ENCODE peak calls at places on chromosomes 3 and 15, in seven cellular contexts. H, P, U, C, D, Q and Z are unnamed samples.

GRCh38 chr15:47184405-47185221 is 532.7 kb upstream of the SEMA6D start:
- DNase-seq in D (peak), P (peak), U (no peak), Q (peak), H (peak), C (peak), Z (no peak)

GRCh38 chr15:90382305-90382704 is 5.7 kb upstream of the IQGAP1 start:
- DNase-seq in C (no peak), U (no peak), D (no peak), Q (no peak), H (no peak), P (no peak), Z (no peak)

GRCh38 chr3:20125912-20126311 is 60.1 kb downstream of the SGO1 start:
- DNase-seq in U (peak), P (no peak), D (no peak), C (no peak), Q (peak), H (no peak), Z (peak)

GRCh38 chr3:104275199-104275598 is 1091.5 kb upstream of the ALCAM start:
- DNase-seq in P (no peak), Q (no peak), H (no peak), U (no peak), D (no peak), C (no peak), Z (no peak)

GRCh38 chr15:29853211-29853987 is 31.1 kb upstream of the TJP1 start:
- DNase-seq in H (no peak), C (no peak), Q (no peak), U (no peak), P (no peak), D (no peak), Z (no peak)

GRCh38 chr15:47182818-47183217 is 534.5 kb upstream of the SEMA6D start:
- DNase-seq in C (no peak), P (no peak), U (no peak), D (no peak), Q (no peak), H (no peak), Z (no peak)

GRCh38 chr3:109553573-109554371 is 216.4 kb upstream of the DPPA4 start:
- DNase-seq in C (peak), U (no peak), P (no peak), D (no peak), H (no peak), Q (no peak), Z (no peak)

GRCh38 chr3:122305818-122306621 is 19.0 kb upstream of the CSTA start:
- DNase-seq in P (no peak), C (peak), U (peak), Q (no peak), H (no peak), D (peak), Z (no peak)

GRCh38 chr3:148866261-148866660 is 1.2 kb downstream of the CPA3 start:
- DNase-seq in Q (no peak), H (no peak), D (peak), U (no peak), P (peak), C (peak), Z (no peak)

GRCh38 chr15:71748327-71748726 is 62.0 kb upstream of the NR2E3 start:
- DNase-seq in P (peak), U (peak), D (no peak), Q (no peak), H (no peak), C (peak), Z (no peak)

GRCh38 chr3:17466028-17466427 is 276.4 kb downstream of the TBC1D5 start:
- DNase-seq in H (no peak), D (peak), Q (no peak), P (no peak), U (no peak), C (no peak), Z (no peak)

GRCh38 chr3:10365316-10365715 is 44.4 kb upstream of the SEC13 start:
- DNase-seq in C (no peak), H (no peak), D (no peak), U (no peak), P (no peak), Q (no peak), Z (no peak)

GRCh38 chr15:63348392-63348791 is 33.3 kb downstream of the CA12 start:
- DNase-seq in C (peak), U (no peak), H (no peak), Q (no peak), D (peak), P (peak), Z (no peak)

GRCh38 chr3:50811893-50812292 is 137.2 kb downstream of the DOCK3 start:
- DNase-seq in Q (no peak), C (no peak), P (no peak), H (no peak), D (no peak), U (no peak), Z (no peak)

GRCh38 chr3:165195628-165196576 is at the start of gene SLITRK3:
- DNase-seq in C (no peak), Q (no peak), U (no peak), H (no peak), P (no peak), D (no peak), Z (no peak)

DNA sequence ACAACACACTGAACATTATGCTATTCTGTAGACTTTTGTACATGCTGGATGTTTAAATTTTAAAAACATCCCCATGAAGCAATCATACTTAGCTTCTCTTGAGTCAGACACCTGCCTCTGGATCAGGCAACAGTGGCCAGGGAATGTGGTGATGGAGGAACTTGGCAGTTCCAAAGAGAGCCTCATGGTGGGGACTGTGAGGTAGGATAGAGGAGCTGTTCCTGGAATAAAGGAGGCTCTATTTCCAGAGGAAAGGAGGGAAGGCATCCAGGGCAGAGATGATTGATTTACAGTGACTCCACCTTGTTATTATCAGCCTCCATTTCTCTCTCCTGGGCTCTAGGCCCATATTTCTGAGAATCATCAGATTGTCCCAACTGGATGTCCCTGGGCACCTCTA is 35.0 kb upstream of the ABHD17C start:
- DNase-seq in H (no peak), P (peak), D (peak), U (no peak), Q (no peak), C (peak), Z (no peak)
- TF ChIP-seq CTCF in H (no peak), P (peak), D (peak), U (no peak), Q (no peak), C (peak), Z (no peak)

GRCh38 chr3:194671900-194672808 is at the start of gene LSG1:
- DNase-seq in D (peak), H (peak), C (peak), U (peak), P (peak), Q (peak), Z (peak)

GRCh38 chr3:194675081-194675640 is 3.2 kb upstream of the LSG1 start:
- DNase-seq in C (peak), D (no peak), P (no peak), Q (no peak), U (peak), H (no peak), Z (no peak)

GRCh38 chr3:194673761-194674160 is 1.8 kb upstream of the LSG1 start:
- DNase-seq in U (no peak), D (no peak), C (no peak), Q (no peak), H (no peak), P (peak), Z (no peak)

GRCh38 chr3:194671511-194671899 is 486 bp downstream of the LSG1 start:
- DNase-seq in Q (peak), U (peak), D (peak), H (no peak), C (peak), P (peak), Z (no peak)

GRCh38 chr3:194672876-194673275 is 885 bp upstream of the LSG1 start:
- DNase-seq in P (peak), Q (no peak), H (no peak), U (no peak), D (no peak), C (no peak), Z (no peak)
- H3K4me3 ChIP-seq in P (peak), Q (peak), H (peak), U (peak), D (peak), C (peak), Z (peak)

GRCh38 chr3:139287557-139287956 is 56.3 kb upstream of the MRPS22 start:
- DNase-seq in D (no peak), P (no peak), Q (no peak), H (no peak), U (no peak), C (no peak), Z (no peak)

GRCh38 chr3:139289866-139290524 is 53.8 kb upstream of the MRPS22 start:
- DNase-seq in H (no peak), P (no peak), D (no peak), U (no peak), Q (no peak), C (no peak), Z (no peak)

GRCh38 chr3:139286825-139287224 is 57.0 kb upstream of the MRPS22 start:
- DNase-seq in C (no peak), Q (no peak), U (no peak), P (no peak), H (no peak), D (no peak), Z (no peak)

GRCh38 chr3:139286241-139286640 is 57.6 kb upstream of the MRPS22 start:
- DNase-seq in D (no peak), H (no peak), U (no peak), Q (no peak), P (no peak), C (no peak), Z (no peak)

GRCh38 chr3:139288266-139288821 is 55.5 kb upstream of the MRPS22 start:
- DNase-seq in U (no peak), D (peak), H (no peak), C (no peak), P (no peak), Q (no peak), Z (no peak)
- TF ChIP-seq CTCF in U (no peak), D (peak), H (no peak), C (no peak), P (no peak), Q (no peak), Z (no peak)

DNA sequence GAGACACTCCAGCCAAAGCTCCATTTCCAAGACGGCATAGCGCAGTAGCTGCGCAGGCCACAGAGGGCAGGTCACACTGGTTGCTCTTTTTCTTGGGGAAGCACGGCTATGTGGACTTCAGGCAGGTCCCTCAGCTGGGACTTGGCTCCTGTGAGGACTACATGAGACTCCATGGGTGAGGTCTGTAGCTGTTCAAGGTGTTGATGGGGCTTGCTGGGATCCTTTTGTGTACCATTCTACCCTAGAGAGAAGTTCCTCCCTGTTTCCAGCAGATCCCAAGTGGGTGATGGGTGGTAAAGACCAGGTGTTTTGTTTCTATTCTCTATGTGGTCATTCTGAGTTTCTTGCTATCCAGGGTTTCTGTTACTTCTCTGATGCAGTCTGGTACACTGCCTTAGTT is 183.3 kb downstream of the LPP start:
- DNase-seq in C (no peak), H (no peak), U (no peak), Q (no peak), D (no peak), P (no peak), Z (no peak)
- H3K4me3 ChIP-seq in C (no peak), H (no peak), U (no peak), Q (no peak), D (no peak), P (no peak), Z (no peak)

DNA sequence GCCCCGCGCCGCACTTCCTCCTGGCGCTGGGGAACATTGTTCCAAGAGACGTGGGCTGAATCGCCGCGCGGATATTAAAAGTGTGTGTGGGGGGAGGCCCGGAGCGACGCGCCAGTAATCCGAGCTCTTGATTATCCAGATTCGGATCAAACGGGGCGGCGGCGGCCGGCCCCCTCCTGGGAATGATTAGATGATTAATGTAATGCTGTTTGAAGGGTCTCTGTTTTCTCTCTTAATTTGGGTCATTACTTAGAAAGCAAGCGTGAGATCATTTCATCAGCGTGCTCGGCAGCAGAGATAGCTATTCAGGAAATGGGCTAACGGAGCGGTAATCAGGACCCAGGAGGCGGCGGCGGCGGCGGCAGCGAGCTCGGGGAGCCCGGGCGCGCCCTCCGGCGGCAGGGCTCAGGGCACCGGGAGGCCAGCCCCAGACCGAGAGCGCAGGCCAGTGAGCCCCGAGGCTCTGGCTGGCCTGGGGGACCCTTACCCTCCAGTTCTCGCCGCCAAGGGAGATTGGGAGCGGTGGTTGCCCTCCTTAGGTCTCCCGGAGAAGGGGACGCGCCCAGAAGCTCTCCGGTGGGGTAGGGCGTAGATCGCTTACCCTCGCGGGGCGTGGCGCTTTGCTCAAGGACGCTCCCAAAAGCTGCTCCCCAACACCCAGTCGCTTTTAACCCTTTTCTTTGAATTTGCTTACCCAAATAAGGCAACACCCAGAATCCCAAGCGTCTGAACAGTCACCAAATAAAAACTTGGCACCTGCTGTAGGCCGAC is 4.5 kb downstream of the FEZF2 start:
- DNase-seq in H (peak), U (no peak), Q (no peak), C (no peak), P (no peak), D (no peak), Z (no peak)
- TF ChIP-seq CTCF in H (no peak), U (no peak), Q (no peak), C (no peak), P (no peak), D (peak), Z (no peak)

GRCh38 chr3:14885307-14885706 is 62.1 kb upstream of the NR2C2 start:
- DNase-seq in U (no peak), H (no peak), D (no peak), P (no peak), C (no peak), Q (no peak), Z (no peak)
- H3K4me3 ChIP-seq in U (no peak), H (no peak), D (no peak), P (no peak), C (no peak), Q (no peak), Z (no peak)

GRCh38 chr15:79570004-79570403 is 137.9 kb downstream of the MINAR1 start:
- DNase-seq in Q (no peak), U (no peak), D (no peak), C (no peak), P (no peak), H (no peak), Z (no peak)
- TF ChIP-seq CTCF in Q (no peak), U (no peak), D (no peak), C (no peak), P (no peak), H (no peak), Z (no peak)

DNA sequence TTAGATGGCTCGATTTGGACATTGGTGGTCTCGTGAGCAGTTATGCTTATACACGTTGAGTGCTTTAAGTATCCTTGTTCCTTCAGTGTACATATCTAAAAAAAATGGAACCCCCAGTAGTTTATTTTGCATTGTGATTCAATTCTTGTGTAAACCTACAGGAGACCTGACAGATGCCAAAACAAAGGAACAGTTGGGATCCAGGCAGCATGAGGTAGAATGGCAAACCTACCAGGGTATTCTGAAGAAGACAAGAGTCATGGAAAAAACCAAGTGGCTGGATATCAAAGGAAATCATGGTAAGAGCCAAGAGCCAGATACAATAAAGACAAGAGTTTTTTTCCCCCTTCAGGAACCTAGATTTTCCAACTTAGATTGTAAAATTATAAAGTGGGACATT is 2.0 kb downstream of the TMEM62 start:
- DNase-seq in Q (no peak), D (no peak), P (no peak), H (no peak), U (no peak), C (no peak), Z (no peak)
- H3K4me3 ChIP-seq in Q (no peak), D (no peak), P (no peak), H (no peak), U (no peak), C (no peak), Z (no peak)